ENCODE peak calls at places on chromosomes 16 and 17, in four cellular contexts. H is IMR-90, M is A549, Y is osteoblast. W is an unnamed sample.

GRCh38 chr17:34713687-34714086 is 134.3 kb downstream of the TMEM132E start:
- DNase-seq in H (no peak), M (no peak), Y (no peak), W (no peak)

GRCh38 chr16:80285089-80285488 is 255.7 kb upstream of the DYNLRB2 start:
- DNase-seq in H (peak), M (peak), Y (no peak), W (peak)

GRCh38 chr17:75457047-75457654 is 716 bp downstream of the TMEM94 start:
- DNase-seq in H (peak), M (peak), Y (peak), W (no peak)

GRCh38 chr17:17568772-17569195 is 22.7 kb downstream of the PEMT start:
- DNase-seq in H (peak), M (peak), Y (peak), W (peak)

GRCh38 chr17:3529817-3530741 is 27.5 kb downstream of the TRPV3 start:
- DNase-seq in H (no peak), M (no peak), Y (peak), W (no peak)

GRCh38 chr16:24635900-24636610 is 93.4 kb upstream of the TNRC6A start:
- DNase-seq in H (peak), M (peak), Y (peak), W (peak)

GRCh38 chr17:77445908-77446535 is 305.3 kb downstream of the SEC14L1 start:
- DNase-seq in H (peak), M (no peak), Y (no peak), W (no peak)

GRCh38 chr16:84828322-84828721 is 8.5 kb downstream of the CRISPLD2 start:
- DNase-seq in H (no peak), M (no peak), Y (peak), W (no peak)

GRCh38 chr17:3827124-3827773 is 18.8 kb downstream of the NCBP3 start:
- DNase-seq in H (peak), M (peak), Y (peak), W (peak)

GRCh38 chr16:23317266-23317661 is 15.2 kb downstream of the SCNN1B start:
- DNase-seq in H (no peak), M (peak), Y (no peak), W (no peak)

GRCh38 chr17:64785050-64785449 is 122.9 kb upstream of the SMURF2 start:
- DNase-seq in H (no peak), M (no peak), Y (no peak), W (no peak)

GRCh38 chr17:69723741-69724140 is 309.2 kb downstream of the MAP2K6 start:
- DNase-seq in H (no peak), M (peak), Y (peak), W (peak)

GRCh38 chr17:47720754-47721533 is 12.1 kb upstream of the TBX21 start:
- DNase-seq in H (no peak), M (no peak), Y (no peak), W (no peak)

GRCh38 chr17:2912754-2913153 is 116.5 kb downstream of the RAP1GAP2 start:
- DNase-seq in H (no peak), M (no peak), Y (peak), W (no peak)

GRCh38 chr17:2954898-2955445 is 108.4 kb downstream of the OR1D5 start:
- DNase-seq in H (peak), M (peak), Y (peak), W (peak)

GRCh38 chr17:82863941-82864720 is 24.3 kb upstream of the ZNF750 start:
- DNase-seq in H (peak), M (no peak), Y (peak), W (no peak)

GRCh38 chr16:25751230-25751629 is 59.5 kb downstream of the HS3ST4 start:
- DNase-seq in H (no peak), M (no peak), Y (no peak), W (no peak)

GRCh38 chr17:34797724-34798123 is 163.5 kb downstream of the CCT6B start:
- DNase-seq in H (peak), M (peak), Y (no peak), W (no peak)

GRCh38 chr17:51846561-51846960 is 312.0 kb downstream of the CA10 start:
- DNase-seq in H (no peak), M (no peak), Y (no peak), W (no peak)

GRCh38 chr16:22353188-22353919 is 21.1 kb downstream of the CDR2 start:
- DNase-seq in H (peak), M (peak), Y (no peak), W (no peak)

GRCh38 chr16:88681709-88682451 is 4.4 kb downstream of the SNAI3 start:
- DNase-seq in H (peak), M (no peak), Y (no peak), W (no peak)

GRCh38 chr17:69090365-69090764 is 29.6 kb upstream of the ABCA9 start:
- DNase-seq in H (no peak), M (no peak), Y (no peak), W (no peak)

GRCh38 chr17:48036693-48037035 is 933 bp downstream of the COPZ2 start:
- DNase-seq in H (no peak), M (no peak), Y (no peak), W (no peak)

GRCh38 chr17:83203472-83204221 is 124.2 kb downstream of the METRNL start:
- DNase-seq in H (no peak), M (no peak), Y (peak), W (no peak)

GRCh38 chr16:28538733-28539596 is at the start of gene NUPR1:
- DNase-seq in H (peak), M (peak), Y (peak), W (no peak)

GRCh38 chr17:49861150-49861884 is 13.4 kb upstream of the TAC4 start:
- DNase-seq in H (peak), M (peak), Y (peak), W (no peak)

GRCh38 chr17:20706752-20707372 is 127.3 kb downstream of the CDRT15L2 start:
- DNase-seq in H (no peak), M (no peak), Y (peak), W (peak)

GRCh38 chr17:39404542-39405378 is 3.3 kb upstream of the FBXL20 start:
- DNase-seq in H (peak), M (peak), Y (peak), W (peak)

GRCh38 chr17:80118601-80119270 is 17.4 kb downstream of the GAA start:
- DNase-seq in H (no peak), M (no peak), Y (peak), W (no peak)

GRCh38 chr17:44775136-44775837 is 16.5 kb downstream of the ADAM11 start:
- DNase-seq in H (peak), M (peak), Y (peak), W (peak)

GRCh38 chr17:38672788-38673713 is 1.7 kb downstream of the EPOP start:
- DNase-seq in H (no peak), M (no peak), Y (peak), W (no peak)

GRCh38 chr17:18026408-18026776 is 12.6 kb downstream of the ATPAF2 start:
- DNase-seq in H (peak), M (no peak), Y (peak), W (no peak)

GRCh38 chr16:12917653-12918052 is 16.3 kb downstream of the SHISA9 start:
- DNase-seq in H (no peak), M (peak), Y (no peak), W (no peak)

GRCh38 chr16:30787613-30788378 is 791 bp upstream of the ZNF629 start:
- DNase-seq in H (no peak), M (no peak), Y (no peak), W (no peak)

GRCh38 chr17:42277342-42277712 is 1.1 kb upstream of the STAT5B start:
- DNase-seq in H (no peak), M (no peak), Y (peak), W (no peak)

GRCh38 chr17:42274812-42275526 is 1.2 kb downstream of the STAT5B start:
- DNase-seq in H (no peak), M (no peak), Y (no peak), W (no peak)

GRCh38 chr17:42275527-42276358 is 448 bp downstream of the STAT5B start:
- DNase-seq in H (peak), M (no peak), Y (peak), W (no peak)

GRCh38 chr17:42276609-42277341 is 584 bp upstream of the STAT5B start:
- DNase-seq in H (peak), M (peak), Y (peak), W (no peak)

DNA sequence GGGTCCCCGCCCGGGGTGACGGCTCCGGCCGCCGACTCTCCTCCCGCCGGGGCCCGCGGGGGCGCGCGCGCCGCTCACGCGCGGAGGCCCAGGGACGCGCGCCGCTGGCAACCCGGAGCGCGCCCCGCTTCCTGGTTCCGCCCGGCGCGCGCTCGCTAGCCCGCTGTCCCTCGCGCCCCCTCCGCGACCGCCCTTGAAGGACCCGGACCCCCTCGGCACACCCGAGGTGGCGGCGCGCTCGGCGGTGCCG is at the start of gene STAT5B:
- DNase-seq in H (peak), M (peak), Y (peak), W (no peak)
- H3K27ac ChIP-seq in H (peak), M (peak), Y (peak), W (peak)

DNA sequence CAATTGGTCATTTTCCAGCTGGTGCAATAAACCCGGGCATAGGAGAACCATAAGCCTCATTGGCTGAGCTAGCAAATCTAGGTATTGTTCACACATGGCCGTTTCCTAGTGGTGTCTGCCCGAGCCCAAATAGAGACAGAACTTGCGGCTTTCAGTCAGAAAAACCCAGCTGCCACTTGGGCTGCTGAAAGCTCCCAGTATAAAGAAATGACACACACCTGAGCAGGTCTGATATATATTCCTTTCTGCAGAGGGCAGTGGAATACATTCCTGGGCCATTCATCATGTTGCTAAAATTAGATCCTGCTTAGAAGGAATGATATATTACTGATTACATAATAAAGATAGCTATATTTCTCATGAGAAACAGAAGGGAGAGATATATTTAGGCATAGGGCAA is 83.9 kb upstream of the IRX5 start:
- DNase-seq in H (no peak), M (peak), Y (no peak), W (peak)
- H3K27ac ChIP-seq in H (no peak), M (no peak), Y (no peak), W (peak)

GRCh38 chr16:51430716-51431369 is 279.8 kb upstream of the SALL1 start:
- DNase-seq in H (no peak), M (no peak), Y (no peak), W (no peak)

GRCh38 chr16:51434567-51435198 is 283.6 kb upstream of the SALL1 start:
- DNase-seq in H (no peak), M (no peak), Y (no peak), W (no peak)

GRCh38 chr16:51429041-51429440 is 278.0 kb upstream of the SALL1 start:
- DNase-seq in H (no peak), M (no peak), Y (no peak), W (no peak)

GRCh38 chr16:51433597-51433996 is 282.5 kb upstream of the SALL1 start:
- DNase-seq in H (no peak), M (no peak), Y (no peak), W (no peak)

DNA sequence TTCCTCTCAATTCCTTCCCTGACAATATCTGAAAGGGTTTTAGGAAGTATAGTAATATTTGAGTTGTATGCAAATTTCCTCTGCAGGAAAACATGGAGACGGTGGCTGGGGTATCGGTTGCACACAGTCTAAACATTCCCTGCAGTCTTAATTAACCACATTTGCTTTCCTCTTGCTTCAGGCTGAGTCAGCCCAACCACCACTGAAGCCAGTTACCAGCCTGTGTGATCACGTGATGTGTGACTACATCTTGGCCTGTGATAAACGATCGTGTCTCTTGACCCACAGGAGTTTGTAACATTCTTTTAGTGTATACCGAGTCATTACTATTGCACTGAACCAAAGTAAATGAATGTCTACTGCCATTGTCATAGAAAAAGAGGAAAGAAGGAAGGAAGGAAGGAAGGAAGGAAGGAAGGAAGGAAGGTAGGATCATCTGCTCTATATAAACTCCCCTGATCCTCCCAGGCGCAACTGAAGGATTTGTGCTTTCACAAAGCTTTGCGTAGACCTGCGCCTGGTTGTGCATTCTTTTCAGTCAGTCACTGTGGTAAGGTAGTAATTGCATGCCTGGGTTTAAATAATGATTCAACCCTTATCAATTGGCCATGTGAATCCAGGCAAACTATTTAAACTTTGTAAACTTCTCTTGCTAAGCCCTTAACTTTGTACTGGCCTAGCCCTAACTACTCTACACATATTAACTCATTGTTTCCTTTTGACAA is 280.6 kb upstream of the SALL1 start:
- DNase-seq in H (peak), M (peak), Y (peak), W (peak)
- H3K27ac ChIP-seq in H (peak), M (no peak), Y (no peak), W (no peak)

GRCh38 chr17:266701-267656 is 85.5 kb upstream of the DOC2B start:
- DNase-seq in H (no peak), M (no peak), Y (peak), W (no peak)
- H3K27ac ChIP-seq in H (no peak), M (no peak), Y (no peak), W (no peak)

GRCh38 chr17:29245401-29245800 is 1.3 kb upstream of the CRYBA1 start:
- DNase-seq in H (no peak), M (no peak), Y (peak), W (no peak)
- H3K27ac ChIP-seq in H (no peak), M (peak), Y (no peak), W (no peak)

GRCh38 chr17:32278815-32279214 is 13.2 kb downstream of the RHBDL3 start:
- DNase-seq in H (no peak), M (no peak), Y (no peak), W (no peak)
- H3K27ac ChIP-seq in H (no peak), M (no peak), Y (no peak), W (no peak)

DNA sequence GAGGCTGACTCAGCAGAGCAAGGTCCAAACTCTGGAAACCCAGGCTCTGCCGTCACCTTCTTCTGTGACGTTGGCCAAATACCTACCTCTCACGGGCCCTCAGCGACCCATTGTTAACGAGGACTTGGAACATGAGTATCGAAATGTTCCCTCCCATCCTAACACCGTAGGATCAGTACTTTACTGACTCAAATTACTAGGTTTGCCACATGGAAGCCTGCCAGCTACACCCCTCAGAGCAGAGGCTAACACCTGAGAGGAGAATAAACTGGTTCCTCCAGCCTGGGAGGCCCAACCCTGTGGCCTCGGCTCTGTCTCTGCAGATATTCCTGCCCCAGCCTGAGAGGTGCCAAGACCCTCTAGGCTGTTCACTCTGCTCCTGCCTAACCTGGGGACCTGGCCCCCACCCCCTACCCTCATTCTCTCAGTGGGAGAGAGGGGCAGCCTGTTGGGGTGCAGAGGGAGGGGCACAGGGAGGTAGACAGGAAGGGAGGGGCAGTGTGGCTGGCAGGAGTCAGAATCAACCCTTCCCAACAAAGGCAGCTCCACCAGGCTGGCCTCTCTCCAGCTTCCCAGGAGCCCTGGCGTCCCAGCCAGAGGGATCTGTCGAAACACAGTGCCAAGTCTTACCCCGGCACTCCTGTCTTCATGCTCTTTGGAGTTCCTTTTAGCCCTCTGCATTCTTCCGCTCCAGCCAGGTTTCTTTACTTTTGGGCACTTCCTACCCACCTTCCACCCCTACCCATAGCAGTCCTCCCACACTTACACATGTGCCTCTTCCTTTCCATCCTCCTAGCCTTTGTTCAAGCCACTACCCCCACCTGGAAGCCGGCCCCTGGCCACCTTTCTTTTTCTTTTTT is 4.2 kb downstream of the PITPNM3 start:
- DNase-seq in H (no peak), M (no peak), Y (no peak), W (peak)
- H3K27ac ChIP-seq in H (no peak), M (peak), Y (no peak), W (peak)

W was measured in foreskin keratinocyte.